ENCODE peak calls at places on chromosomes 6 and 20, in nine cellular contexts. L is AG04450, P is psoas muscle, Q is colonic mucosa, K is right atrium auricular region, B is PC-3, N is astrocyte of the spinal cord, U is fibroblast of mammary gland, Z is HCT116. O is an unnamed sample.

GRCh38 chr6:158220786-158221442 is 52.8 kb downstream of the GTF2H5 start:
- DNase-seq in L (no peak), P (peak), Q (peak), K (peak), B (peak), N (peak), U (peak), Z (peak), O (peak)

GRCh38 chr20:57066126-57066900 is 200.1 kb downstream of the BMP7 start:
- DNase-seq in L (no peak), P (no peak), Q (no peak), K (no peak), B (peak), N (peak), U (no peak), Z (no peak), O (no peak)

GRCh38 chr6:22145823-22146379 is 150.9 kb downstream of the PRL start:
- DNase-seq in L (peak), P (no peak), Q (peak), K (no peak), B (no peak), N (peak), U (peak), Z (no peak), O (peak)

GRCh38 chr6:135922746-135923145 is 71.2 kb downstream of the PDE7B start:
- DNase-seq in L (no peak), P (peak), Q (no peak), K (no peak), B (peak), N (peak), U (peak), Z (no peak), O (peak)

GRCh38 chr20:63505723-63506122 is 6.8 kb upstream of the EEF1A2 start:
- DNase-seq in L (no peak), P (peak), Q (no peak), K (no peak), B (no peak), N (no peak), U (no peak), Z (no peak), O (no peak)

GRCh38 chr6:7821426-7821825 is 89.2 kb downstream of the TXNDC5 start:
- DNase-seq in L (no peak), P (no peak), Q (no peak), K (no peak), B (no peak), N (no peak), U (peak), Z (no peak), O (no peak)

GRCh38 chr6:87684895-87685654 is 17.0 kb downstream of the AKIRIN2 start:
- DNase-seq in L (no peak), P (no peak), Q (no peak), K (no peak), B (no peak), N (no peak), U (no peak), Z (no peak), O (no peak)

GRCh38 chr6:134481953-134482352 is 164.0 kb upstream of the SGK1 start:
- DNase-seq in L (no peak), P (no peak), Q (no peak), K (no peak), B (no peak), N (no peak), U (no peak), Z (no peak), O (no peak)

GRCh38 chr6:111757342-111757741 is 115.9 kb downstream of the FYN start:
- DNase-seq in L (no peak), P (no peak), Q (no peak), K (no peak), B (peak), N (peak), U (peak), Z (no peak), O (no peak)

GRCh38 chr6:1144842-1145755 is 166.8 kb upstream of the FOXQ1 start:
- DNase-seq in L (peak), P (no peak), Q (no peak), K (no peak), B (no peak), N (peak), U (peak), Z (no peak), O (peak)

DNA sequence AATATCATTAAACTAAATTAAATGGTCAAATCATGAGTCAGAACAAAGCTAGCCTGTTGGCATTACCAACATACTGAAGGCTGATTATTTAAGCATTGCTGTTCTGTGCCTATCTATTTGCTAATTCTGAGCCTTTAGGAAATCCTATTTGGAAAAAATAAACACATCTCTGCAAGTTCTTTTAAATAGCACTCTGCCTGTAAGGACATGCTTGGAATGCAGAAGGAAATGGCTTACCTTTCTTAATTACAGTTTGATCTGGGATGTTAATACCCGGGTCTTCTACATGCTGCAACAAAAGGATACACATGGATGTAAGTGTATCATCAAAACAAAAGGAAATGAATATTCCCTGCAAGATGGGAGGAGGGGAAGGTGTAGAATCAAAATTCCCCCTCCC is 8.3 kb downstream of the TFAP2A start:
- DNase-seq in L (no peak), P (no peak), Q (no peak), K (no peak), B (peak), N (no peak), U (no peak), Z (no peak), O (no peak)
- H3K4me3 ChIP-seq in L (no peak), P (no peak), Q (no peak), K (no peak), B (peak), N (no peak), U (no peak), Z (no peak), O (no peak)

GRCh38 chr20:52748235-52748950 is 223.8 kb upstream of the TSHZ2 start:
- DNase-seq in L (no peak), P (no peak), Q (no peak), K (no peak), B (no peak), N (no peak), U (peak), Z (no peak), O (no peak)

GRCh38 chr20:52749020-52749419 is 223.1 kb upstream of the TSHZ2 start:
- DNase-seq in L (no peak), P (no peak), Q (no peak), K (no peak), B (no peak), N (no peak), U (peak), Z (no peak), O (no peak)

GRCh38 chr20:52746190-52746589 is 226.0 kb upstream of the TSHZ2 start:
- DNase-seq in L (no peak), P (no peak), Q (no peak), K (no peak), B (no peak), N (no peak), U (no peak), Z (no peak), O (no peak)

GRCh38 chr20:52746768-52747167 is 225.4 kb upstream of the TSHZ2 start:
- DNase-seq in L (no peak), P (no peak), Q (no peak), K (no peak), B (no peak), N (no peak), U (no peak), Z (no peak), O (no peak)

DNA sequence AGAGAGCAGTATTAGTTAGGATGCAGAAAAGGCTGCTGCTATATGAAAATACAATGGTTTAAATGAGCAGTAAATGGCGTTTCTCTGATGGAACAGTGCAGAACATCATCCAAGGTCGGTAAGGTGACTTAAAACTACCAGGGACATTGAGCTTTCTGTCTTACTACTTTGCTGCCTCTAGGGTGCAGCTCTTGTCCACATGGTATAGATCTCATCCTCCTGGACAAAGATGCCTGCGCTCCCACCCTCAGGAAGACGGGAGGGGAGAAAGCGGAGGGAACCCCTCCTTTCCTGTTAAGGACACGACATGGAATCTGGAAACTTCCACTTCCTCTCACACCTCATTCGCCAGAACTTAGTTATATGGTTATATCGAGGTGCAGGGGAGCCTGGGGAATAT is 224.4 kb upstream of the TSHZ2 start:
- DNase-seq in L (no peak), P (no peak), Q (no peak), K (no peak), B (peak), N (no peak), U (peak), Z (no peak), O (no peak)
- TF ChIP-seq CTCF in L (no peak), P (peak), Q (no peak), K (peak), B (peak), N (no peak), U (peak), Z (no peak), O (peak)

GRCh38 chr6:165615629-165616028 is 47.4 kb downstream of the PDE10A start:
- DNase-seq in L (no peak), P (no peak), Q (no peak), K (no peak), B (no peak), N (peak), U (peak), Z (no peak), O (no peak)
- H3K4me3 ChIP-seq in L (no peak), P (peak), Q (no peak), K (peak), B (no peak), N (no peak), U (no peak), Z (no peak), O (no peak)

DNA sequence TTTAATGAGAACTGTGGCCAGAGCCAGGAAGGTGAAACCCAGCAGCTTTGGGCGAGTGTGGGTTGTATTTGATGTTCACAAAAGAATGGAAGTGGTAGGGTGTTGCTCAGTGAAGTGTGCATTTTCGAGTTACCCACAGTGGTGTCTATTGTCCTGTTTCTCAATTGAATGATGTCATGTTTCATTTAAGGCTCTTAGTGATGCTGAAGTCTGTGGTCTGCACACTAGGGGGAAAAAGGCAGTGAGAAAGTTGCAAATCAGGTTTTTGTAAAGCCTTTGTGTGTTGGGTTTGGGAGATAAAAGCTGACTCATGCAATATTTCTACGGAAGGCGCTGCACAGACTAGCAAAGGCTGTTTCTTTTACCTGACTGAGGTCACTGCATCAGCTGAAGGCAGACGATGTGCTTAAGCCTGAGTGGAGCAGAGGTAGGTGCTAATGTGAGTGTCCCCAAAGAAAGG is 121.1 kb downstream of the PLEKHG1 start:
- DNase-seq in L (no peak), P (no peak), Q (no peak), K (no peak), B (peak), N (peak), U (no peak), Z (peak), O (peak)
- TF ChIP-seq CTCF in L (no peak), P (no peak), Q (no peak), K (no peak), B (no peak), N (no peak), U (no peak), Z (no peak), O (peak)

GRCh38 chr6:144264270-144265060 is 20.7 kb upstream of the UTRN start:
- DNase-seq in L (peak), P (no peak), Q (no peak), K (no peak), B (peak), N (peak), U (peak), Z (peak), O (peak)
- H3K4me3 ChIP-seq in L (no peak), P (no peak), Q (no peak), K (no peak), B (peak), N (no peak), U (no peak), Z (peak), O (no peak)

GRCh38 chr20:38291582-38291918 is 12.4 kb upstream of the BPI start:
- DNase-seq in L (no peak), P (no peak), Q (no peak), K (no peak), B (no peak), N (no peak), U (no peak), Z (no peak), O (no peak)

GRCh38 chr20:38295811-38296210 is 8.1 kb upstream of the BPI start:
- DNase-seq in L (no peak), P (no peak), Q (no peak), K (no peak), B (no peak), N (no peak), U (no peak), Z (no peak), O (no peak)

GRCh38 chr20:38291961-38292360 is 12.0 kb upstream of the BPI start:
- DNase-seq in L (no peak), P (no peak), Q (no peak), K (no peak), B (no peak), N (no peak), U (no peak), Z (no peak), O (no peak)

GRCh38 chr20:38294334-38294592 is 9.7 kb upstream of the BPI start:
- DNase-seq in L (no peak), P (no peak), Q (no peak), K (no peak), B (no peak), N (no peak), U (no peak), Z (no peak), O (no peak)

GRCh38 chr20:38293490-38294333 is 10.2 kb upstream of the BPI start:
- DNase-seq in L (no peak), P (no peak), Q (no peak), K (no peak), B (peak), N (no peak), U (no peak), Z (no peak), O (no peak)
- TF ChIP-seq CTCF in L (no peak), P (no peak), Q (no peak), K (no peak), B (no peak), N (no peak), U (no peak), Z (no peak), O (no peak)

DNA sequence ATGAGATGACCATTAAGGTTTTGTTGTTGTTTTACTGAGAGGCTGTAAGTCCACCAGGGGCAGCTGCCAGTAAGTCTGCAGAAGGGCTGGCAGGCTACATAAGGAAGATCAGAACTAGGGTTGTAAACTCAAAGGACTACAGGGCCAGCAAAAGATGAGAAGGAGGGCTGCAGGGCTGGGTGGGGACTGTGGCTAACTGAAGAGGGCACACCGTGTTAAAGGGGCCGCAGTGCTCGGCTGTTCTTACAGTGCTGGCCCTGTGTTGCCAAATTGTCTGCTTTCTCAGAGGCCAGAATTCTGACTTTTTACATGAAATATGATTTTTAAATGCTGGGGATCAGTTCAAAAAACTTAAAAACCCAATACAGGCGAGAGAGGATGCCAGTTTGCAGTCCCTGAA is 25.5 kb upstream of the ZNF318 start:
- DNase-seq in L (no peak), P (no peak), Q (no peak), K (no peak), B (no peak), N (no peak), U (no peak), Z (no peak), O (no peak)
- H3K4me3 ChIP-seq in L (no peak), P (no peak), Q (no peak), K (no peak), B (no peak), N (no peak), U (no peak), Z (no peak), O (no peak)

GRCh38 chr20:53918010-53918311 is 152.4 kb downstream of the BCAS1 start:
- DNase-seq in L (no peak), P (no peak), Q (no peak), K (no peak), B (no peak), N (no peak), U (no peak), Z (no peak), O (no peak)
- TF ChIP-seq CTCF in L (no peak), P (no peak), Q (no peak), K (no peak), B (no peak), N (no peak), U (no peak), Z (no peak), O (no peak)

GRCh38 chr6:143677577-143677890 is 231 bp upstream of the PHACTR2 start:
- DNase-seq in L (no peak), P (no peak), Q (no peak), K (no peak), B (no peak), N (peak), U (no peak), Z (no peak), O (no peak)

GRCh38 chr6:143675946-143676345 is 1.8 kb upstream of the PHACTR2 start:
- DNase-seq in L (no peak), P (no peak), Q (no peak), K (no peak), B (peak), N (peak), U (peak), Z (no peak), O (no peak)

GRCh38 chr6:143675327-143675900 is 2.4 kb upstream of the PHACTR2 start:
- DNase-seq in L (no peak), P (no peak), Q (no peak), K (no peak), B (no peak), N (no peak), U (no peak), Z (no peak), O (no peak)

GRCh38 chr6:143677891-143678737 is at the start of gene PHACTR2:
- DNase-seq in L (no peak), P (peak), Q (peak), K (peak), B (peak), N (peak), U (peak), Z (peak), O (peak)

DNA sequence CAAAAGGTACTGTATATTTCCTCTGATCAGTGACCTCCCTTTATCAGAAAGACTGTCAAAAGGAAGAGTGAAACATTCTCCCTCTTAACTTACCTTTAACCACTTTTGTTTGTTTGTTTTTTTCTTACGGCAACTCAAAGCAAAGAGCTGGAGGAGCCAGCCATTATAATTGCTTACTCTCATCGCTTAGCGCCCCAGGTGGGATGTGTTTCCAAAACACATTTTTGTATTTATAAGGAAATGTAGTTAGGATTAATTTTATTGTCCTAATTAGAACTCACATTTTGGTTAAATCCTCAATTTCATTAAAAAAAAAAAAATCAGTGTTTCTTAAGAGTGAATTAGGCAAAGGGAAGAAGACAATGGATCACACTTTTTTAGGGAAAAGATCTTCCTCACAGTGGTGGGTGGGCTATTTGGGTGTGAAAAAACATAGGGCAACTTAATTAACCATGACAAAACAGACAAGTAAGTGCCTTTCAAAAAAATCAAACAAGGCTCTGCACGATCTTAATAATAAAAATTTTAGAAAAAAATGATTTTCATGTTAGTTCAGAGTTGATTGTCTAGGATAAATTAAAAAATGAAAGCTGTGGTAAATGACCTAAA is 1.2 kb upstream of the PHACTR2 start:
- DNase-seq in L (no peak), P (no peak), Q (no peak), K (no peak), B (no peak), N (no peak), U (no peak), Z (no peak), O (no peak)
- H3K4me3 ChIP-seq in L (no peak), P (no peak), Q (no peak), K (no peak), B (no peak), N (no peak), U (no peak), Z (no peak), O (no peak)

DNA sequence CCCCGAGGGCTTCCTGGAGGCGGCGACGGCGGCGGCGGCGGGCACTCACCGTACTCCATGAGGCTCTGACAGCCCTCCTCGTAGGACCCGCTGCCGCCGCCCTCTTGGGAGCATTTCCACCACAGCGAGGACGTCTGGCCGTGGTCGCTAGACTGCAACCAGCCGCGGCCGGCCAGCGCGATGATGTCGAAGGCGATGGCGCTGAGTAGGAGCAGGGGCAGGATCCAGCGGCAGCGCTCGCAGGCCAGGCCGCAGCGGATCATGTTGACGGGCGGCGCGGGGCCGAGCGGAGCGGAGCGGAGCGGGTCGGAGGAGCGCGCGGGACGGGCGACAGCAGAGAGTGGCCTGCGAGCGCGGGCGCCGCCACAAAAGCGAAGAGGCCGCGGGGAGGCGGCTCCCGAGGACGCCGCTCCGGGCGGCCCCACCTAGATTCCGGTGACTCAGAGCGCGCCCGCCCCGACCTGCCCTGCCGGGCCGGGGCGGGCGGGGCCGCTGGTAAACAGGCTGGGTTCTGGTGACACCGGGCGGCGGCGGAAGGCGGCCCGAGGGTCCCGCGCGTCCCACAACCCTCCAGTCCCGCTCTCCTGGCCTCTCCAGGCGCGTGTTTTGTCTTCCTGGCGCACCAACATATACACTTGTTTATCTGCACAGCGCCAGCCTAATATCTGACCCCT is at the start of gene PERP:
- DNase-seq in L (no peak), P (peak), Q (peak), K (peak), B (peak), N (peak), U (peak), Z (peak), O (no peak)
- TF ChIP-seq CTCF in L (no peak), P (no peak), Q (no peak), K (peak), B (no peak), N (no peak), U (no peak), Z (no peak), O (no peak)